ENCODE peak calls at places on chromosomes 12 and 14, in eight cellular contexts. D, N, B, U, J, P, F and K are unnamed samples.

GRCh38 chr12:47033797-47034555 is 45.4 kb upstream of the PCED1B start:
- DNase-seq in D (no peak), N (no peak), B (no peak), U (no peak), J (no peak), P (no peak), F (no peak), K (no peak)

GRCh38 chr12:26963413-26963812 is 25.1 kb downstream of the FGFR1OP2 start:
- DNase-seq in D (no peak), N (no peak), B (no peak), U (peak; percentile 50), J (peak; percentile 16), P (no peak), F (no peak), K (no peak)

GRCh38 chr14:64760916-64761315 is 56.7 kb downstream of the PLEKHG3 start:
- DNase-seq in D (no peak), N (no peak), B (no peak), U (no peak), J (no peak), P (peak; percentile 44), F (no peak), K (no peak)

GRCh38 chr12:89651192-89651591 is 57.4 kb downstream of the ATP2B1 start:
- DNase-seq in D (no peak), N (no peak), B (no peak), U (peak; percentile 30), J (no peak), P (no peak), F (no peak), K (no peak)

GRCh38 chr12:10361084-10361483 is 28.8 kb downstream of the KLRK1 start:
- DNase-seq in D (no peak), N (no peak), B (no peak), U (peak; percentile 70), J (no peak), P (no peak), F (no peak), K (no peak)

GRCh38 chr14:24443053-24443683 is 592 bp upstream of the SDR39U1 start:
- DNase-seq in D (no peak), N (no peak), B (no peak), U (no peak), J (no peak), P (no peak), F (no peak), K (peak; percentile 34)

GRCh38 chr12:107992870-107993451 is 136.1 kb upstream of the WSCD2 start:
- DNase-seq in D (peak; percentile 27), N (peak; percentile 49), B (peak; percentile 2), U (peak; percentile 64), J (peak; percentile 18), P (no peak), F (peak; percentile 27), K (peak; percentile 20)

GRCh38 chr14:35661875-35662274 is 127.9 kb downstream of the INSM2 start:
- DNase-seq in D (no peak), N (peak; percentile 82), B (no peak), U (no peak), J (no peak), P (no peak), F (no peak), K (no peak)

GRCh38 chr12:8992086-8992409 is 2.7 kb downstream of the KLRG1 start:
- DNase-seq in D (no peak), N (no peak), B (no peak), U (peak; percentile 9), J (no peak), P (no peak), F (no peak), K (no peak)

GRCh38 chr12:112938751-112939150 is 477 bp downstream of the OAS3 start:
- DNase-seq in D (peak; percentile 24), N (no peak), B (no peak), U (no peak), J (no peak), P (no peak), F (no peak), K (no peak)

GRCh38 chr12:94714378-94714777 is 64.0 kb upstream of the TMCC3 start:
- DNase-seq in D (no peak), N (no peak), B (no peak), U (no peak), J (peak; percentile 34), P (no peak), F (no peak), K (peak; percentile 95)

GRCh38 chr12:96063046-96063445 is 27.7 kb upstream of the LTA4H start:
- DNase-seq in D (peak; percentile 26), N (no peak), B (no peak), U (peak; percentile 71), J (peak; percentile 25), P (no peak), F (no peak), K (peak; percentile 41)

GRCh38 chr14:59961518-59962062 is 41.6 kb downstream of the LRRC9 start:
- DNase-seq in D (no peak), N (no peak), B (no peak), U (no peak), J (no peak), P (no peak), F (no peak), K (no peak)

GRCh38 chr12:127115468-127116035 is 1151.4 kb upstream of the TMEM132C start:
- DNase-seq in D (no peak), N (no peak), B (no peak), U (no peak), J (no peak), P (no peak), F (no peak), K (no peak)

GRCh38 chr12:80101126-80101525 is 1.8 kb downstream of the OTOGL start:
- DNase-seq in D (no peak), N (no peak), B (no peak), U (peak; percentile 30), J (no peak), P (no peak), F (no peak), K (peak; percentile 59)

GRCh38 chr12:122852336-122853275 is 17.3 kb downstream of the HIP1R start:
- DNase-seq in D (no peak), N (no peak), B (no peak), U (no peak), J (no peak), P (no peak), F (no peak), K (peak; percentile 81)

GRCh38 chr14:65100905-65101541 is 1.3 kb downstream of the MAX start:
- DNase-seq in D (no peak), N (no peak), B (no peak), U (peak; percentile 39), J (no peak), P (no peak), F (no peak), K (peak; percentile 44)

GRCh38 chr14:90405755-90406154 is 8.9 kb downstream of the CALM1 start:
- DNase-seq in D (no peak), N (no peak), B (no peak), U (no peak), J (no peak), P (no peak), F (no peak), K (no peak)
- TF ChIP-seq POLR2A in D (no peak), N (no peak), B (no peak), U (no peak), J (no peak), P (no peak), F (no peak), K (no peak)

GRCh38 chr12:7091660-7092228 is 501 bp downstream of the C1R start:
- DNase-seq in D (no peak), N (no peak), B (no peak), U (no peak), J (no peak), P (peak; percentile 76), F (peak; percentile 61), K (no peak)

GRCh38 chr12:7092986-7093460 is 778 bp upstream of the C1R start:
- DNase-seq in D (no peak), N (no peak), B (no peak), U (no peak), J (no peak), P (no peak), F (peak; percentile 48), K (no peak)

GRCh38 chr12:7093486-7093885 is 1.2 kb upstream of the C1R start:
- DNase-seq in D (no peak), N (no peak), B (no peak), U (no peak), J (no peak), P (no peak), F (peak; percentile 39), K (no peak)

GRCh38 chr12:7092229-7092985 is at the start of gene C1R:
- DNase-seq in D (peak; percentile 69), N (peak; percentile 48), B (no peak), U (peak; percentile 61), J (peak; percentile 92), P (peak; percentile 91), F (peak; percentile 86), K (peak; percentile 67)

DNA sequence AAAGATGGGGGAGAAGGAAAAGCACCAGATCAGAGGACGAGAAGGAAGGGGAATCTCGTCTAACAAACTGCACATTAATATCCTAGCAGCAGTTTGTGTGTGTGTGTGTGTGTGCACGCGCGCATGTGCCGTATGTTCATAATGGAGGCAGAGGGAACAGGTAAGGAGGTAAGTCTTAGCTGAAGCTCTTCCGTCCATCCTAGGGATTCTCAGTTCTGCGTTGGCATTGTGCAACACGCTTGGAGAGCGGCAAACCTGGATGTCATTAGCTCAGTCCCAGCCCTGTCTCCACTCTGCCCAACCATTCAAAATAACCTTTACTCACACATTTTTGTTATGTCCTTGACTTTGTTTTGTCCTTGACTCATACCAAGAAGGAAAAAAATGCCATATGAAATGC is 1.6 kb upstream of the C1R start:
- DNase-seq in D (no peak), N (no peak), B (no peak), U (no peak), J (no peak), P (peak; percentile 61), F (peak; percentile 66), K (no peak)
- TF ChIP-seq POLR2A in D (no peak), N (no peak), B (no peak), U (no peak), J (no peak), P (peak; percentile 8), F (no peak), K (no peak)

DNA sequence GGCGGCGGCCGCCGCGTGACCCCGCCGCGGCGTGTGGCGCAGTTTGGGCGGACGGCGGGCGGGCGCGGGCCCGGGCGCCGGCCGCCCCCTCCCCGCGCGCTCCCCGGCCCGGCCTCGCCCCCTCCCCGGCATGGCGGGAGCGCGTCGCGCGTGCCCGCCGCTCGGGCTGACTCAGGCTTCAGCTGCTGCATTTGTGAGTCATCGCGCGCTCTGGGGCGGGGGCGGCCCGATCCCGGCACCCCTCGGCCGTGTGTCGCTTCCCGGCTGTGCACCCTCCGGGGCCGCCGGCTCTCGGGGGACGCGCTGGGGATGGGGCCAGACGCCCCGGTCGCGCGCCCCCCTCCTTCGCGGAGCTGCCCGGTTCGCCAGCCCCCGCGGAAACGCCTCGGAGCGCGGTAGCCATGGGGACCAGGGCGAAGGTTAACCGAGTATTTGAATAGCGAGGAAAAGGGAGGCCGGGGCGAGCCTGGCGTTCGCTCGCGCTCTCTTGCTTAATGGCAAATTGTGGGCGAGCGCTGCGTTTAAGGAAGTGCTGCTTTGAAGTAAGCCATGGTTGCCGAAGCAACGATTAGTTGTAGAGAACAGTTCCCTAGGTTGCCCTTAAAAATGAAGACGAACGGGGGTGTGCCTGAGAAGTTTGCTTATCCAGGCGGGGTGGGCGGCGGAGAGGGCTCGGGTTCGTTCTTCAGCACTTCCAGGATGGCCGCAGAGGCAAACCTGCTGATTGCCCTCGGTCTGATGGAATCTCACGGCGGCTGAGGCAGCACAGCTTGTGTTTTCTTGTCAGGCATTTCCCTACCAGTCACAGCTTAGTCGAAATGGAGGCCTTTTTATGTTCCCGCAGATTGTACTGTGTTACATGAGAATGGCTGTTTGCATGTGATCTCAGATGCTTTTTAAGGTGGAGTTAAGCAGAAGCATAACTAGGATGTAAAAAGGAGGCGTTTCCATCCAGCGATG is 887 bp downstream of the EIF5 start:
- DNase-seq in D (no peak), N (peak; percentile 64), B (no peak), U (peak; percentile 85), J (peak; percentile 79), P (peak; percentile 85), F (peak; percentile 78), K (peak; percentile 76)
- TF ChIP-seq POLR2A in D (no peak), N (peak; percentile 44), B (peak; percentile 58), U (no peak), J (no peak), P (no peak), F (peak; percentile 47), K (no peak)

GRCh38 chr14:103628684-103629502 is at the start of gene KLC1:
- DNase-seq in D (peak; percentile 71), N (no peak), B (no peak), U (peak; percentile 77), J (peak; percentile 54), P (peak; percentile 94), F (peak; percentile 84), K (peak; percentile 69)
- TF ChIP-seq POLR2A in D (peak; percentile 84), N (peak; percentile 68), B (peak; percentile 96), U (peak; percentile 77), J (peak; percentile 79), P (peak; percentile 97), F (peak; percentile 72), K (peak; percentile 92)